ENCODE peak calls at places on chromosomes 4 and X, in four cellular contexts. T, V, E and D are unnamed samples.

GRCh38 chrX:11532291-11533075 is 133.2 kb downstream of the ARHGAP6 start:
- DNase-seq in T (no peak), V (peak; percentile 58), E (no peak), D (no peak)

GRCh38 chrX:118495958-118496762 is 545 bp downstream of the DOCK11 start:
- DNase-seq in T (no peak), V (peak; percentile 21), E (no peak), D (no peak)

GRCh38 chrX:131795442-131796229 is 227.5 kb upstream of the STK26 start:
- DNase-seq in T (no peak), V (no peak), E (no peak), D (no peak)

GRCh38 chr4:77921701-77922100 is 59.1 kb downstream of the MRPL1 start:
- DNase-seq in T (no peak), V (no peak), E (peak; percentile 84), D (no peak)

GRCh38 chr4:100590308-100590707 is 72.5 kb upstream of the EMCN start:
- DNase-seq in T (no peak), V (no peak), E (no peak), D (no peak)

GRCh38 chr4:27692098-27692679 is 831.5 kb downstream of the STIM2 start:
- DNase-seq in T (no peak), V (no peak), E (peak; percentile 28), D (no peak)

GRCh38 chrX:121298499-121298898 is 251.1 kb downstream of the GLUD2 start:
- DNase-seq in T (no peak), V (no peak), E (no peak), D (no peak)

GRCh38 chr4:169439244-169439643 is 168.5 kb upstream of the SH3RF1 start:
- DNase-seq in T (no peak), V (no peak), E (no peak), D (no peak)

GRCh38 chr4:1164956-1165545 is 7.3 kb downstream of the SPON2 start:
- DNase-seq in T (no peak), V (no peak), E (no peak), D (no peak)

GRCh38 chrX:8811611-8812010 is 10.4 kb upstream of the FAM9A start:
- DNase-seq in T (no peak), V (no peak), E (no peak), D (no peak)

GRCh38 chrX:70043685-70044084 is 6.1 kb downstream of the AWAT2 start:
- DNase-seq in T (no peak), V (no peak), E (no peak), D (no peak)

GRCh38 chr4:174217273-174218126 is 66.0 kb downstream of the FBXO8 start:
- DNase-seq in T (no peak), V (no peak), E (no peak), D (no peak)

GRCh38 chrX:80765226-80765625 is 44.5 kb downstream of the BRWD3 start:
- DNase-seq in T (no peak), V (no peak), E (peak; percentile 4), D (no peak)

GRCh38 chrX:12988797-12989196 is 13.9 kb downstream of the TMSB4X start:
- DNase-seq in T (no peak), V (peak; percentile 20), E (peak; percentile 73), D (no peak)

GRCh38 chrX:72268601-72269365 is 8.3 kb downstream of the RPS4X start:
- DNase-seq in T (no peak), V (no peak), E (no peak), D (no peak)

GRCh38 chr4:53906786-53907185 is 157.6 kb downstream of the CHIC2 start:
- DNase-seq in T (no peak), V (no peak), E (no peak), D (no peak)

GRCh38 chrX:71107245-71107644 is 705 bp upstream of the CXorf65 start:
- DNase-seq in T (no peak), V (no peak), E (no peak), D (no peak)

GRCh38 chr4:169184686-169185085 is 86.1 kb downstream of the SH3RF1 start:
- DNase-seq in T (no peak), V (no peak), E (no peak), D (no peak)

GRCh38 chrX:102067966-102068723 is 57.3 kb upstream of the TCEAL2 start:
- DNase-seq in T (no peak), V (no peak), E (peak; percentile 1), D (peak; percentile 1)

GRCh38 chr4:25913056-25913850 is 767 bp upstream of the SMIM20 start:
- DNase-seq in T (no peak), V (no peak), E (no peak), D (no peak)

GRCh38 chrX:109863811-109864210 is 130.8 kb upstream of the ACSL4 start:
- DNase-seq in T (no peak), V (no peak), E (no peak), D (no peak)

GRCh38 chrX:136318895-136319597 is 18.3 kb downstream of the ADGRG4 start:
- DNase-seq in T (no peak), V (no peak), E (no peak), D (no peak)

GRCh38 chr4:185774815-185775684 is 36.9 kb downstream of the SORBS2 start:
- DNase-seq in T (no peak), V (no peak), E (no peak), D (no peak)

GRCh38 chr4:171668403-171668802 is 144.8 kb upstream of the GALNTL6 start:
- DNase-seq in T (no peak), V (no peak), E (no peak), D (no peak)

GRCh38 chr4:184769285-184769825 is 35.5 kb upstream of the CENPU start:
- DNase-seq in T (no peak), V (no peak), E (no peak), D (no peak)

GRCh38 chr4:8468746-8469535 is 28.4 kb downstream of the TRMT44 start:
- DNase-seq in T (peak; percentile 57), V (peak; percentile 77), E (peak; percentile 16), D (peak; percentile 5)

GRCh38 chr4:70666369-70666768 is at the start of gene JCHAIN:
- DNase-seq in T (no peak), V (no peak), E (no peak), D (no peak)

GRCh38 chr4:183485411-183486160 is 19.3 kb upstream of the ING2 start:
- DNase-seq in T (no peak), V (no peak), E (no peak), D (no peak)

GRCh38 chr4:107978716-107979451 is 10.8 kb upstream of the HADH start:
- DNase-seq in T (no peak), V (no peak), E (peak; percentile 88), D (no peak)

GRCh38 chrX:100643943-100644587 is at the start of gene SRPX2:
- DNase-seq in T (no peak), V (no peak), E (no peak), D (no peak)

GRCh38 chr4:6939761-6940743 is 30.4 kb downstream of the TBC1D14 start:
- DNase-seq in T (no peak), V (peak; percentile 49), E (no peak), D (no peak)

GRCh38 chr4:6942238-6942800 is 32.7 kb downstream of the TBC1D14 start:
- DNase-seq in T (no peak), V (peak; percentile 57), E (no peak), D (peak; percentile 66)

GRCh38 chr4:6943012-6943869 is 33.6 kb downstream of the TBC1D14 start:
- DNase-seq in T (no peak), V (no peak), E (no peak), D (no peak)

GRCh38 chr4:6940744-6941137 is 31.1 kb downstream of the TBC1D14 start:
- DNase-seq in T (no peak), V (no peak), E (no peak), D (no peak)

GRCh38 chr4:6941796-6942195 is 32.2 kb downstream of the TBC1D14 start:
- DNase-seq in T (no peak), V (no peak), E (no peak), D (no peak)
- TF ChIP-seq HDAC6 in T (no peak), V (no peak), E (no peak), D (no peak)

DNA sequence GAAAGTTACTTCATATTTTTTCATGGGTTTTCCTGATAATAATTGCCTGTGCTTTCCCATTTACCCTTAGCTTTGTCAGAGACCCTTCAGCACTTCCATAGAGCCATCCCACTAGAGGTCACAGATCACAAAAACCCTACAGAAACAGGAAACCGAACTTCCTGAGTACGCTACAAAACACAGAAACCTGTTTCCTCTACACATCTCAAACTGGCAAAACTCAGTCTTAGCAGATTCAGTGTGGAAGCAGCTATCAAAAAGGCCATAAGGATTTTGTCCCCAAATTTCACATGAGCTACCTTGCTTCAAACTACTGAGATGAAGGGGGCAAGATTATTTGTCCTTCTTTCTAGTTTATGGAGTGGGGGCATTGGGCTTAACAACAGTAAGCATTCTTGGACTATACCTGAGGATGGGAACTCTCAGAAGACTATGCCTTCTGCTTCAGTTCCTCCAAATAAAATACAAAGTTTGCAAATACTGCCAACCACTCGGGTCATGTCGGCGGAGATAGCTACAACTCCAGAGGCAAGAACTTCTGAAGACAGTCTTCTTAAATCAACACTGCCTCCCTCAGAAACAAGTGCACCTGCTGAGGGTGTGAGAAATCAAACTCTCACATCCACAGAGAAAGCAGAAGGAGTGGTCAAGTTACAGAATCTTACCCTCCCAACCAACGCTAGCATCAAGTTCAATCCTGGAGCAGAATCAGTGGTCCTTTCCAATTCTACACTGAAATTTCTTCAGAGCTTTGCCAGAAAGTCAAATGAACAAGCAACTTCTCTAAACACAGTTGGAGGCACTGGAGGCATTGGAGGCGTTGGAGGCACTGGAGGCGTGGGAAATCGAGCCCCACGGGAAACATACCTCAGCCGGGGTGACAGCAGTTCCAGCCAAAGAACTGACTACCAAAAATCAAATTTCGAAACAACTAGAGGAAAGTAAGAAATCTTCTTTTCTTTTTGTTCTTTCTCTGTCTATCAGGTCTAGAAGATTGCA is at the start of gene MMRN1:
- DNase-seq in T (no peak), V (no peak), E (no peak), D (no peak)
- TF ChIP-seq HDAC6 in T (no peak), V (no peak), E (no peak), D (no peak)

DNA sequence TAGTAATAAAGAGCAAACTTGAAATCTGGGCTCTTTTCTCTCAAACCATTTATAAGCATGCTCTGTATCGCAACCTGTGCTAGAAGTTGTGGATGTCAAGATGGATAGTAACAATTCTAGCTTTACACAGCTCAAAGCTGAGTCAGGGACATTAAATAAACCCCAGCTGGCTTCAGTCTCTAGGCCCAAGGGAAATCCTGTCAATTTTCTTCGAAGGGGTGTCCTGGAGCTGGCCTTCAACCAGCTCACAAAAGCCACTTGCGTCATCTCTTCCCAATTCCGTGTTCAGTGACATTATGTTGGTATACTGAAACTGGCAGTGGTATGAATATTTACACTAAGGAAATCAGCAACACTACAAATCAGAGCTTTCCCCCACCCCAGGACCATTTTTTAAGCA is 89.8 kb upstream of the PRKG2 start:
- DNase-seq in T (no peak), V (no peak), E (no peak), D (no peak)
- TF ChIP-seq HDAC6 in T (no peak), V (no peak), E (no peak), D (no peak)

GRCh38 chr4:74539043-74539790 is 94.3 kb downstream of the AREG start:
- DNase-seq in T (no peak), V (no peak), E (peak; percentile 39), D (no peak)
- TF ChIP-seq HDAC6 in T (no peak), V (no peak), E (no peak), D (no peak)